ENCODE peak calls at places on chromosomes 11 and 22, in nine cellular contexts. H, V, E, B, M, O, Z, R and N are unnamed samples. For H3K4me1, the result is how much of the 10 kb centered on the place peaks cover.

GRCh38 chr11:20278727-20279126 is 84.8 kb upstream of the HTATIP2 start:
- DNase-seq in H (no peak), O (no peak), R (no peak), M (no peak), V (peak), Z (no peak), B (no peak), E (no peak), N (no peak)

GRCh38 chr22:32987081-32987631 is 71.0 kb downstream of the SYN3 start:
- DNase-seq in B (no peak), V (peak), E (no peak), R (no peak), M (no peak), O (no peak), H (no peak), Z (no peak), N (peak)

GRCh38 chr22:22113701-22114100 is 130.9 kb upstream of the VPREB1 start:
- DNase-seq in Z (no peak), O (no peak), B (no peak), H (no peak), R (no peak), E (no peak), M (no peak), V (no peak), N (no peak)

GRCh38 chr11:12410006-12410728 is 32.8 kb downstream of the PARVA start:
- DNase-seq in R (no peak), O (no peak), H (peak), B (no peak), E (no peak), Z (no peak), M (peak), V (peak), N (no peak)

GRCh38 chr22:48669226-48669625 is 1158.4 kb downstream of the BRD1 start:
- DNase-seq in H (no peak), V (no peak), Z (no peak), B (no peak), M (no peak), O (no peak), E (no peak), R (no peak), N (no peak)

GRCh38 chr11:106231591-106231990 is 154.1 kb downstream of the AASDHPPT start:
- DNase-seq in O (no peak), E (no peak), Z (no peak), V (peak), M (no peak), R (no peak), B (no peak), H (no peak), N (no peak)

GRCh38 chr11:107876141-107876540 is 17.6 kb upstream of the SLC35F2 start:
- DNase-seq in O (no peak), V (no peak), B (no peak), H (no peak), E (no peak), M (no peak), Z (no peak), R (no peak), N (no peak)

GRCh38 chr22:31625661-31626426 is 36.2 kb downstream of the PISD start:
- DNase-seq in M (peak), H (no peak), O (peak), Z (peak), B (peak), R (no peak), E (no peak), V (peak), N (no peak)

GRCh38 chr11:9901931-9902330 is 238.1 kb downstream of the SWAP70 start:
- DNase-seq in E (no peak), H (no peak), Z (no peak), R (no peak), O (no peak), B (no peak), V (no peak), M (no peak), N (no peak)

GRCh38 chr11:12914401-12914912 is 94.7 kb upstream of the RASSF10 start:
- DNase-seq in O (peak), V (peak), E (peak), M (peak), Z (no peak), R (no peak), H (peak), B (peak), N (no peak)

GRCh38 chr11:1870721-1871466 is 18.0 kb downstream of the LSP1 start:
- DNase-seq in V (no peak), E (peak), O (peak), H (no peak), B (no peak), R (no peak), M (no peak), Z (peak), N (no peak)

GRCh38 chr22:49362393-49362792 is 465.3 kb downstream of the BRD1 start:
- DNase-seq in M (no peak), O (no peak), B (no peak), Z (peak), E (peak), H (no peak), V (no peak), R (no peak), N (no peak)

GRCh38 chr11:72222907-72223614 is 1.5 kb upstream of the INPPL1 start:
- DNase-seq in B (peak), O (peak), M (peak), H (peak), R (peak), V (peak), Z (peak), E (peak), N (peak)

GRCh38 chr11:72222106-72222891 is 2.3 kb upstream of the INPPL1 start:
- DNase-seq in Z (peak), M (no peak), O (no peak), V (no peak), E (no peak), H (no peak), R (no peak), B (no peak), N (no peak)

GRCh38 chr11:72224587-72225410 is at the start of gene INPPL1:
- DNase-seq in M (peak), H (no peak), O (peak), V (peak), R (no peak), E (peak), Z (peak), B (peak), N (no peak)

GRCh38 chr11:72225411-72225951 is 914 bp downstream of the INPPL1 start:
- DNase-seq in B (no peak), R (no peak), Z (peak), M (peak), O (no peak), V (no peak), H (no peak), E (peak), N (no peak)

DNA sequence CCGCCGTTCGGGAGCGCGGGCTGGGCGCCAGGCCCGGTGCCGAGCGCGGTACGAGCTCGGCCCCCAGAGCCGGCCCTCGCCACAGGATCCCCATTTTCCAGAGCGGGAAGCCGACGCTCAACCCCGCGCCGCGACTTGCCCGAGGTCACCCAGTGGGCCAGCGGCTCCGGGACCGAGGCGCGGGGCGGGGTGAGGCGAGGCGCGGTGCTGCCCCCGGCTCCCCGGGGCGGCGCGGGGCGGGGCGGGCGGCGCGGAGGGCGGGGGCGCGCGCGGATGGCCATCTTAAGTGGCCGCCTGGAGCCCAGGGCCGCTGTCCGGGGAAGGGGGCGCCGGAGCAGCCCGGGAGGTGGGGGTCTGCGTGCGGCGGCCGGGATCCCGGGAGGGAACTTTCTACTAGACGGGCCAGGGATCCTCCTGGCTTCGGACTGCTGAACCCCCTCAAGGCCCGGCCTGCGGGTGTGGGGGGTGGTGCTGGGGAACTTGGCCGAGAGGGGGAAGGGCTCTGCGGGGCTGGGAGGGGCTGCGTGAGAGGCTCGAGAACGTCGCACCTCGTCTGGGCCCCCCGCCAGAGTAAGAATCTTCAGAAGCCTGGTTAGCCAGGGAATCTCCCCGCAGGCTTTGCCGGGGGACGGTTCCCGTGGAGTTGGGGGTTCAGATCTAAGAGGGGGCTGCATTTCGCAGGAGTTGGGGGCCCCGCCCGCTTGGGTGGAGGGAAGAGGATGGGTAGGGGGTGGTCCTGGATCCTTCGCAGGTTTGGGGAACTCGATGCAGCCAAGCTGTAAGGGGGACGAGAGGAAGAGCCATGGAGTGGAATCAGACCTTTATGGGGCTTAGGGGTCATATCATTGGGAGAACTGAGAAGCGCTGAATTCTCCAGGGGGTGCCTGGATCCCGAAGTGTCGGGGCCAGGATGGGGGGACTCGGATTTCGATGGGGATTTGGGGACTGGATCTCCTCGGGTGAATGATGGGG is 666 bp upstream of the INPPL1 start:
- DNase-seq in M (peak), B (peak), V (peak), E (peak), R (no peak), O (peak), H (no peak), Z (peak), N (peak)
- H3K4me1 ChIP-seq in M (under half), B (under half), V (under half), E (under half), R (under half), O (half or more), H (under half), Z (half or more), N (under half)

GRCh38 chr11:62055970-62056369 is 67.8 kb upstream of the INCENP start:
- DNase-seq in O (no peak), M (no peak), H (no peak), B (no peak), Z (peak), R (no peak), V (no peak), E (no peak), N (no peak)

GRCh38 chr11:62057069-62057468 is 66.7 kb upstream of the INCENP start:
- DNase-seq in R (no peak), H (no peak), M (no peak), Z (no peak), V (no peak), B (no peak), E (no peak), O (no peak), N (no peak)

GRCh38 chr11:62064221-62064620 is 59.6 kb upstream of the INCENP start:
- DNase-seq in R (no peak), O (no peak), Z (no peak), M (no peak), H (no peak), E (no peak), V (no peak), B (no peak), N (no peak)

GRCh38 chr11:62062223-62062861 is 61.5 kb upstream of the INCENP start:
- DNase-seq in Z (peak), E (no peak), V (no peak), M (no peak), H (no peak), R (no peak), O (no peak), B (no peak), N (no peak)

GRCh38 chr11:62061356-62062222 is 62.2 kb upstream of the INCENP start:
- DNase-seq in Z (peak), V (no peak), H (no peak), O (no peak), E (no peak), R (no peak), M (no peak), B (no peak), N (no peak)
- TF ChIP-seq CTCF in Z (no peak), V (no peak), H (no peak), O (no peak), E (no peak), R (no peak), M (no peak), B (peak), N (peak)

DNA sequence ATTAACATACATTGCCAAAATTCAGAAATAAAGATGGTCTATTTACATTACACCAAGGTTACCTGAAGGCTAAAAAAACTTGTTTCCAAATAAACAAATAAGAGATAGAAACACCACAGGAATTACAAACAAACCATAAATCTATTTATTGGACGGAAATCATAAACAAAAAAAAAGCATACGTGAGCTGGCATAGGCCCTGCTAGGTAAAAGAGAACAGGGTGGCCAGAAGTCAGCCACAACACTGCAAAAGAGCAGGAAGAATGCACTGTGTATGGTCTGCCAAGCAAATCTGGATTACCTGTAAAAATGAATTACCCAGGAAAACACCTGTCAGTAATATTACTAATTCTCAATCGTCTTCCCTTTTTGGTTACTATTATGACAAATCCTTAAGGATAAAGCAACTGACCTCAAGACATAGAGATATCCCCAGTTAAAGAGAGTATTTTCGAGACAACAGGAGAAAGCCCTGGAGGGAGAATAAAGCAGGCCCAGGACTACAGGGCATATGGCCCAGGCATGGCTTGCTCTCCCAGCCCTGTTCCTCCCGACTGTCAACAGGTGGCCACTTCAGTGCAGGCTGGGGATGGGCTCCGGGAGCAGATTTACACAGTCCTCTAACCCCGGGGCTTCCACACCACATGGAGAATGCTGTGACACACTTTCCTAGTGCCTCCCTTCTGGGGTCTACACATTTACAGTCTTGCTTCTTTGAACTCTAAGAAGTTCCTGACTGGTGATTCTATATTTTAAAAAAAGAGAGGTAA is 18.0 kb downstream of the PPP2R1B start:
- DNase-seq in H (no peak), R (no peak), B (no peak), V (no peak), E (no peak), O (no peak), M (no peak), Z (no peak), N (no peak)
- H3K27ac ChIP-seq in H (no peak), R (no peak), B (peak), V (no peak), E (no peak), O (no peak), M (peak), Z (no peak), N (no peak)

DNA sequence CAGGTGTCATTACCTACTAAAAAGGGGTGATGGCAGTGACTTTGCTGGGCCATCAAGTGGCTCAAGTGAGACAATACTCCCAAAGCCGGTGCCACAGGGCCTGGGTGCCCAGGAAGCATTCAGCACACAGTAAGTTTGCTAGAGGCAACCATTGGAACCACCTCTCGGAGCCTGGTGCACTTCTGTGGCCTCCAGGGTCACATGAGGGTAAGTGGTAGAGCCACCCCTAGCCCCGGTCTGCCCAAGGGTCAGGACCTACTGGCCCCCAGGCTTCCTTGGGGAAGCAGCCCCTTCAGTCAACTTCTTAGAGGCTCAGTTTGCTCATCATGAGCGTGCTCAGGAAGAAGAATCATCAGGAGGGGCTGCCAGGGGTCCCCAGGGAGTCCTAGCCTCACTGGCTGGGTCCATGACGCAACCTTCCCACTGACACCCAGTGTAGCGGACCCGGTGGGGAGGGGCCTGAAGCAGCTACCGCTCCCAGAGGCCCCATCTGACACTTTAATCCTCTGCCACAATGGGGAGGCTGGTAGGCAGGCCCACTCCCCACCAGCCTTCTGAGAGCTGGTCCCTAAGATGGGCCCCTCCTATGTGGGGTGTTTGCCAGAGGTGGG is 17.5 kb upstream of the RASL10A start:
- DNase-seq in M (no peak), E (no peak), B (no peak), V (no peak), Z (no peak), O (no peak), H (no peak), R (no peak), N (no peak)
- H3K4me1 ChIP-seq in M (under half), E (under half), B (under half), V (under half), Z (under half), O (under half), H (under half), R (under half), N (under half)

GRCh38 chr11:67698247-67698646 is 23.8 kb upstream of the ALDH3B2 start:
- DNase-seq in O (no peak), V (no peak), E (no peak), M (no peak), R (no peak), B (no peak), H (peak), Z (no peak), N (no peak)
- TF ChIP-seq CTCF in O (no peak), V (peak), E (no peak), M (no peak), R (no peak), B (no peak), H (no peak), Z (no peak), N (peak)

GRCh38 chr11:86150826-86151187 is 81.9 kb upstream of the PICALM start:
- DNase-seq in B (no peak), Z (no peak), M (no peak), V (peak), H (no peak), O (no peak), R (no peak), E (no peak), N (peak)
- H3K27ac ChIP-seq in B (peak), Z (peak), M (peak), V (no peak), H (peak), O (peak), R (peak), E (peak), N (peak)

DNA sequence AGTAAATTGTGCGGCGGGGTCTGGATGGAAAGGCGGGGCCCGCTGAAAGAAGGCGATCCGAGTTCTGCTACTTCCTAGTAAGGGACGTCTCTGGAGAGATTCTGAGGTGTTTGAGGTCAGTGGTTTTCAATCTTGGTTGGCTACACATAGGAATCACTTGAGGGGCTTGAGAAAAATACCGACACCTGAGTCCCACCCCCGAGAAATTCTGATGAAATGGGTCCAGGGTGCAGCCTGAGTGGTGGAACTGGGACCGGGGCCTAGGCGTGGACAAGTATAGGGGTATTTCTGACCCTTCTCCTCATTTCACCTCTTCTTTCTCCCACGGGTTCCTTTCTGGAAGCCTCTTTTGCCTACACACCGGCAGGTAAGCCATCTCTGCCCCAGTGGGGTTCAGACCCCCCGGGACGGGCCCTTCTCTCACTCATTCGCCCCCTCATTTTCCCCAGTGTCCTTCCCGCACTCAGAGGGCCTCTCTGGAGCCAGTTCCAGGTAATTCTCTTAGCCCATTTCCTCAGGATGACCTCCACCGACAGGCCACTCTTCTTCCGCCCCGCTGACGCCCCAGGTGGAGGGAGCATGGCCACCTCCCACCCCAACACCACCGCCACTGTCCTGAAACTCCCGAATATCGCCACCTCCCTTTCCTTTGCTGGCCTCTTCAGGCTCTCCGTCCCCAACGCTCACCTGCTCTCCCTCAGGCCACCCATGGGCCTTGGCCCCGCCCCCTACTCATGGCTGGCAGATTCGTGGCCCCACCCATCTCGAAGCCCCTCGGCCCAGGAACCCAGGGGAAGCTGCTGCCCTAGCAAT is 11.8 kb downstream of the ROBO3 start:
- DNase-seq in Z (peak), H (no peak), V (no peak), R (no peak), M (peak), E (no peak), O (no peak), B (no peak), N (no peak)
- H3K4me1 ChIP-seq in Z (half or more), H (under half), V (under half), R (under half), M (under half), E (under half), O (under half), B (under half), N (under half)

DNA sequence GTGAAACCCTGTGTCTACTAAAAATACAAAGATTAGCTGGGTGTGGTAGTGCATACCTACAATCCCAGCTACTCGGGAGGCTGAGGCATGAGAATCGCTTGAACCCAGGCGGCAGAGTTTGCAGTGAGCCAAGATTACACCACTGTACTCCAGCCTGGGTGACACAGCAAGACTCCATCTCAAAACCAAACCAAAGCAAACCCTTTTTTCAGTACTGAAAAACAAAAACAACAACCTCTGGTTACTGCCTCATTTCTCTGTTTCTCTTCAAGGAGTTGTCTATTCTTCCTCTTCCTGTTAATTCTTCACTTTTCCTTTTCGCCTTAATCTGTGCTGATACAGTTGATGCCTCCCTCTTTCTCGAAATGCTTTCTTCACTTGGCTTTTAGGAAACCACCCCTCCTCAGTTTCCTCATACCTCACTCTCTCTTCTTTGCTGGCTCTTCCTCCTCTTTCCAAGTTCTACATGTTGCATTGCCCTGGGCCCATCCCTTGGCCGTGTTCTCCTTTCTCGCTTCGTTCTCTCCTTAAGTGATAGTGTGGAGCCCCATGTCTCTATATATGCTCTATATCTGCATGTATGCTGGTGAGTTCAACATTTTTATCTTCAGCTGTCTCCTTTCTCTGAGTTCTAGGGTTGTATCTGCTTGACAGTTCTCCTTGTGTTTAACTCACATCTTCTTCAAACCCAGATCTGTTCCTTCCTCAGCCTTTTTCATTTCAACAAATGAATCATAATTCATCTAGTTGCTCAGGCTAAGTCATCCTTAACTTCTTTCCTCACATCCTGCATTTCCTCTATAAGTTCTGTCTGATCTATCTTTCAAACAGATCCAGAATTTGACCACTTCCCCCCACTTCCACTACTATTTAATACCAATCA is 37.1 kb downstream of the NUCB2 start:
- DNase-seq in B (no peak), M (no peak), H (no peak), Z (no peak), E (no peak), O (no peak), V (no peak), R (no peak), N (no peak)
- TF ChIP-seq CTCF in B (no peak), M (no peak), H (no peak), Z (no peak), E (no peak), O (no peak), V (no peak), R (no peak), N (no peak)

GRCh38 chr11:37571248-37571647 is 973.2 kb upstream of the RAG2 start:
- DNase-seq in M (no peak), V (peak), B (no peak), O (no peak), H (no peak), E (no peak), Z (no peak), R (no peak), N (peak)
- H3K27ac ChIP-seq in M (no peak), V (no peak), B (no peak), O (no peak), H (no peak), E (no peak), Z (no peak), R (no peak), N (no peak)